ENCODE peak calls at places on chromosomes 13 and 19, in seven cellular contexts. A is mesendoderm, H is IMR-90, K is neuronal stem cell, W is H1, B is mesenchymal stem cell, T is H9. V is an unnamed sample.

GRCh38 chr13:74200081-74200480 is 65.9 kb upstream of the KLF12 start:
- DNase-seq in H (peak; percentile 86), A (peak; percentile 23), W (no peak), B (no peak), K (no peak), T (no peak), V (no peak)

GRCh38 chr13:99985886-99986527 is 4.4 kb downstream of the ZIC2 start:
- DNase-seq in K (no peak), B (no peak), T (no peak), H (no peak), A (no peak), W (no peak), V (no peak)

GRCh38 chr19:572891-573825 is 762 bp downstream of the BSG start:
- DNase-seq in T (peak; percentile 36), B (peak; percentile 70), H (peak; percentile 56), A (peak; percentile 74), W (no peak), K (no peak), V (peak; percentile 49)

GRCh38 chr19:18274776-18275356 is 614 bp upstream of the IQCN start:
- DNase-seq in B (peak; percentile 92), T (peak; percentile 73), H (peak; percentile 89), A (peak; percentile 60), K (no peak), W (no peak), V (peak; percentile 80)

GRCh38 chr13:29497137-29497654 is 98.3 kb downstream of the SLC7A1 start:
- DNase-seq in K (no peak), T (no peak), H (peak; percentile 65), A (peak; percentile 58), W (no peak), B (peak; percentile 70), V (no peak)

GRCh38 chr19:47541507-47541906 is 26.6 kb upstream of the NAPA start:
- DNase-seq in K (no peak), B (peak; percentile 80), H (no peak), A (no peak), W (no peak), T (no peak), V (no peak)

GRCh38 chr19:6500837-6501739 is 1.0 kb downstream of the TUBB4A start:
- DNase-seq in K (no peak), W (no peak), H (no peak), B (no peak), T (no peak), A (no peak), V (no peak)

GRCh38 chr13:25172303-25172630 is 179 bp upstream of the AMER2 start:
- DNase-seq in T (no peak), W (no peak), A (no peak), H (no peak), B (no peak), K (no peak), V (peak; percentile 30)

GRCh38 chr19:38898788-38899446 is 501 bp downstream of the SIRT2 start:
- DNase-seq in A (peak; percentile 29), K (peak; percentile 20), T (no peak), B (peak; percentile 49), W (no peak), H (peak; percentile 19), V (no peak)

GRCh38 chr13:43848250-43848649 is 31.3 kb downstream of the CCDC122 start:
- DNase-seq in W (no peak), B (peak; percentile 71), T (no peak), A (no peak), H (peak; percentile 71), K (no peak), V (peak; percentile 62)

GRCh38 chr19:3176715-3177501 is 1.7 kb upstream of the S1PR4 start:
- DNase-seq in K (no peak), T (peak; percentile 29), H (peak; percentile 67), B (peak; percentile 34), A (peak; percentile 49), W (no peak), V (peak; percentile 63)

GRCh38 chr13:22121340-22121739 is 450.5 kb downstream of the FGF9 start:
- DNase-seq in H (no peak), A (no peak), B (no peak), W (no peak), K (no peak), T (no peak), V (no peak)

GRCh38 chr19:11321206-11322126 is 18.0 kb downstream of the RAB3D start:
- DNase-seq in K (no peak), T (no peak), B (no peak), H (no peak), W (no peak), A (peak; percentile 42), V (peak; percentile 35)

GRCh38 chr19:13042443-13043130 is 47.3 kb downstream of the NFIX start:
- DNase-seq in H (peak; percentile 59), A (no peak), W (no peak), T (no peak), K (no peak), B (no peak), V (no peak)

GRCh38 chr13:40087021-40088002 is 431.9 kb downstream of the COG6 start:
- DNase-seq in B (no peak), W (no peak), T (peak; percentile 39), A (no peak), K (peak; percentile 15), H (no peak), V (no peak)

GRCh38 chr19:32201211-32201610 is 144.2 kb upstream of the ZNF507 start:
- DNase-seq in T (no peak), H (no peak), W (no peak), K (no peak), B (no peak), A (no peak), V (no peak)

GRCh38 chr13:19862511-19863313 is 737 bp downstream of the ZMYM5 start:
- DNase-seq in T (peak; percentile 36), A (peak; percentile 43), B (peak; percentile 57), K (peak; percentile 24), H (peak; percentile 7), W (no peak), V (no peak)

GRCh38 chr19:57841364-57841763 is 8.3 kb upstream of the ZNF587 start:
- DNase-seq in A (peak; percentile 79), K (no peak), T (no peak), H (no peak), W (no peak), B (peak; percentile 7), V (peak; percentile 93)

GRCh38 chr19:49889687-49890348 is 6.9 kb downstream of the IL4I1 start:
- DNase-seq in W (peak; percentile 88), K (peak; percentile 74), T (peak; percentile 93), B (peak; percentile 60), A (peak; percentile 96), H (peak; percentile 61), V (peak; percentile 86)
- H2BK120ac ChIP-seq in W (no peak overlapping the region), K (peak overlapping the region; percentile 94), T (no peak overlapping the region), B (no peak overlapping the region), A (no peak overlapping the region), H (no peak overlapping the region), V (no peak overlapping the region)

GRCh38 chr13:91145806-91146205 is 201.7 kb upstream of the MIR17HG start:
- DNase-seq in W (no peak), K (no peak), B (no peak), A (no peak), H (no peak), T (no peak), V (peak; percentile 71)
- H3K23ac ChIP-seq in W (no peak overlapping the region), K (no peak overlapping the region), B (no peak overlapping the region), A (no peak overlapping the region), H (no peak overlapping the region), T (no peak overlapping the region), V (no peak overlapping the region)

GRCh38 chr19:41505105-41505504 is 62.1 kb downstream of the ERICH4 start:
- DNase-seq in H (no peak), B (no peak), A (no peak), T (no peak), K (no peak), W (no peak), V (no peak)
- H2BK120ac ChIP-seq in H (no peak overlapping the region), B (no peak overlapping the region), A (no peak overlapping the region), T (no peak overlapping the region), K (no peak overlapping the region), W (no peak overlapping the region), V (no peak overlapping the region)

DNA sequence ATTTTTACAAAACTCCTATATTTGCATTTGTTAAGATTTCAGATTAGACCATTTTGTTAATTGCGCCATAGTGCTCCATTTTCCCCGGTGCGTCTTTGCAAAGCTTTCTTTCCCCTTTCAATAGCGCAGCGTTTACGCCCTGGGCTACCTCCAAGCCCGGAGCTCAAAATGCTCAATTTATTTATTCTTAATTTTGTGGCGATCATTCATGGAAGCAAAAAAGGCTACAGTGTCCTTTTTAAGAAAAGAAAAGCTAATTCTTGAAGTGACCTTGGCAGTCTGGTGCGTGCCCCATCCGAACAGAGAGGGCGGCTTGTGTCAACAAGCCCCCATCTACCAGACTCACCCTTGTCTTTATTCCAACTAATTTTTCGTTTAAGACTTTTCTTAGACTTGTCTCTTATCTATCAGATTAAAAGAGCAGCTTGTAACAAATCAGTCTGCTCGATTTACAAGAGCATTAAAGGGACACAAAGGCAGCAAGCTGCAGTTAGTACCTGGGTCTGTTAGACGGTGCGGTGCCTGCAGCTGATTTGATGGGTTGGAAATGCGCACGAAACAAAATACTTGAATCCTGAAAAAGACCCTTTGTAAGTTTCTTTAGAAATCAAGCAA is 30.1 kb downstream of the GSX1 start:
- DNase-seq in H (no peak), A (no peak), B (peak; percentile 11), K (no peak), T (no peak), W (no peak), V (peak; percentile 13)
- H3K23ac ChIP-seq in H (no peak overlapping the region), A (no peak overlapping the region), B (no peak overlapping the region), K (no peak overlapping the region), T (no peak overlapping the region), W (no peak overlapping the region), V (no peak overlapping the region)

GRCh38 chr13:46183018-46183940 is 1.3 kb upstream of the LCP1 start:
- DNase-seq in W (no peak), A (no peak), K (no peak), T (no peak), B (no peak), H (no peak), V (no peak)
- H2BK120ac ChIP-seq in W (no peak overlapping the region), A (no peak overlapping the region), K (no peak overlapping the region), T (no peak overlapping the region), B (no peak overlapping the region), H (no peak overlapping the region), V (peak overlapping the region; percentile 72)

GRCh38 chr19:30328096-30328495 is 44.1 kb upstream of the ZNF536 start:
- DNase-seq in H (no peak), B (no peak), T (peak; percentile 5), A (no peak), K (no peak), W (no peak), V (no peak)
- H3K23ac ChIP-seq in H (no peak overlapping the region), B (no peak overlapping the region), T (no peak overlapping the region), A (no peak overlapping the region), K (no peak overlapping the region), W (no peak overlapping the region), V (no peak overlapping the region)

GRCh38 chr13:41558781-41559560 is 101.6 kb downstream of the RGCC start:
- DNase-seq in A (no peak), W (no peak), H (no peak), K (no peak), T (no peak), B (no peak), V (no peak)
- H2BK120ac ChIP-seq in A (no peak overlapping the region), W (no peak overlapping the region), H (no peak overlapping the region), K (no peak overlapping the region), T (no peak overlapping the region), B (no peak overlapping the region), V (no peak overlapping the region)